ENCODE peak calls at places on chromosomes 6 and 20, in five cellular contexts. A is lower lobe of right lung; F is naive thymus-derived CD4-positive, alpha-beta T cell; B is testis; T is heart left ventricle. R is an unnamed sample.

GRCh38 chr6:87925373-87926060 is 122.1 kb upstream of the SPACA1 start:
- DNase-seq in A (no peak), F (no peak), B (no peak), T (no peak), R (no peak)

GRCh38 chr6:6436946-6437345 is 116.5 kb upstream of the F13A1 start:
- DNase-seq in A (no peak), F (no peak), B (no peak), T (no peak), R (no peak)

GRCh38 chr20:4811661-4812181 is 90.0 kb downstream of the PRND start:
- DNase-seq in A (peak; percentile 84), F (peak; percentile 87), B (peak; percentile 59), T (peak; percentile 65), R (peak; percentile 82)

GRCh38 chr6:5989141-5989723 is 17.5 kb downstream of the NRN1 start:
- DNase-seq in A (peak; percentile 77), F (no peak), B (no peak), T (no peak), R (no peak)

GRCh38 chr20:32582659-32583580 is 2.2 kb downstream of the NOL4L start:
- DNase-seq in A (no peak), F (no peak), B (peak; percentile 37), T (peak; percentile 30), R (no peak)

GRCh38 chr20:17868146-17868545 is 100.4 kb downstream of the SNX5 start:
- DNase-seq in A (no peak), F (no peak), B (no peak), T (no peak), R (no peak)

GRCh38 chr20:11564491-11564890 is 353.2 kb upstream of the BTBD3 start:
- DNase-seq in A (no peak), F (no peak), B (no peak), T (no peak), R (no peak)

GRCh38 chr6:107217248-107217647 is 101.9 kb upstream of the BEND3 start:
- DNase-seq in A (no peak), F (no peak), B (no peak), T (no peak), R (no peak)

GRCh38 chr6:35400901-35401311 is 51.2 kb upstream of the FANCE start:
- DNase-seq in A (no peak), F (no peak), B (no peak), T (no peak), R (no peak)

GRCh38 chr20:23697947-23698346 is 9.1 kb upstream of the CST4 start:
- DNase-seq in A (no peak), F (no peak), B (no peak), T (no peak), R (peak; percentile 32)

GRCh38 chr6:152368761-152369624 is 268.2 kb downstream of the SYNE1 start:
- DNase-seq in A (no peak), F (no peak), B (peak; percentile 75), T (peak; percentile 29), R (no peak)

GRCh38 chr20:34880095-34880680 is 3.8 kb downstream of the ACSS2 start:
- DNase-seq in A (no peak), F (no peak), B (no peak), T (no peak), R (no peak)

GRCh38 chr6:502761-503160 is 111.2 kb downstream of the IRF4 start:
- DNase-seq in A (no peak), F (no peak), B (no peak), T (no peak), R (no peak)

GRCh38 chr20:15594296-15594695 is 979.0 kb downstream of the KIF16B start:
- DNase-seq in A (no peak), F (no peak), B (no peak), T (no peak), R (no peak)

DNA sequence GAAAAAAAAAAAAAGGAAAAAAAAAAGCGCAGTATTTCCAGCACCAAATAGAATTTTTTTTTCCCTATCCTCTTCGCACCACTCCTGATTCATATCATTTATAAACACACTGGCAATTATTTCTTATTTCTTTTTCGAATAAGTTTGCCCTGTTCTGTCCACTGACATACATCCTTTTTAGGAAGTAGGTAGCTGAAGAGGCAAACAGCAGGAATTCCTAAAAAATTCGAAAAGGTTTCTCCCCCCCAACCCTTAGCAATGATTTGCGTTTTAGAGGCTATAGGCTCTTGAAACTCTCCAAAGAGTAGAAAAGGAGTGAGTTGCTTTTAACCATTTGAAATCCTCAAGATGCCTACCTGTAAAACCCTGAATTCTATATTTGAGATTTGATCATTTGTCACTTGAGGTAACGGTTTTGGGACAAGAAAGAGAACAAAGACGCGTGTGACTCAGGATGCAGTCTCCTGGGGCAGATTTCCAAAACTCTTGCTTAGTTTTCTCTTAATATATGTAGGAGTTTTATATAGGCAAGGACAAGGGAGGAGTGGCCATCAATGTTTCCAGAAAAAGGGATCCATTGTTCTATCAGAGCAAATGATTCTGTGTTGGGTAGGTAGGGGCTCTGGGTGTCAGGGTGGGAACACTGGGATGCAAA is 531 bp upstream of the CCN2 start:
- DNase-seq in A (no peak), F (no peak), B (no peak), T (no peak), R (no peak)
- H3K4me3 ChIP-seq in A (peak overlapping the region; percentile 61), F (no peak overlapping the region), B (peak overlapping the region; percentile 81), T (peak overlapping the region; percentile 88), R (no peak overlapping the region)

DNA sequence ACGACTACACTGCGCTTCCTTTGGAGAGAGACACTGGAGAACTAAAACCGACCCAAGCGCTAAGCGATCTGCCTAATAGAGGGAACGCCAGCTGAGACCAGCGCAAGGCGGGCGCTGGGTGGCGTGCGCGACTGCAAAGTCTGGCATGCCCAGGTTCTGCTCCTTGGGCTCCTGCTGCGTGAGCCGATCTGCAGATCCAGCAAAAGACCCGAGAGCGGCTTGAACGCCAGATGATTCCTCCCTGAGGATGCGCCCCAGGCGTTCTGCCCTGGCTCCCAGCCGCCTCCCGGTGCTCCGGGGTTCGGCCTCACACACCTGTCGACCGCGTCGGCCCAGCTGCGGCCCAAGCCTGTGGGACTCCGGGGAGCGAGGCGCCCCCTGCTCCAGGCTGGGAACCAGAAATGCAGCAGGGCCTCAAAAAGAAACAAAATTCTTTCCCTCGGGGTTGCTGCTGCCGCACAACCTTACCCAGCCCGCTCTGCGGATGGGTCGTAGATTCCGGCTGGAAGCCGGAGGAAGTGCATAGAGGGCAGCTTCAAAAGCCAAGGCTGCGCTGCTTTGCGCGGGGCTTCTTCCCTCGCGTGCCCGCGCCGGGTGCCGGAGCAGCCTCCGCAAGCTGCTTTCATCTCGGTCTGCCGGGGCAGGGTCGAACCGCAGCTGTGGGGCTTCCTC is 17.9 kb upstream of the PRDM13 start:
- DNase-seq in A (peak; percentile 85), F (peak; percentile 53), B (peak; percentile 77), T (peak; percentile 44), R (peak; percentile 63)
- H3K27me3 ChIP-seq in A (peaks cover 60% of the 10 kb centered on the region), F (peaks cover 19% of the 10 kb centered on the region), B (no peaks in the 10 kb centered on the region), T (peaks cover 65% of the 10 kb centered on the region), R (peaks cover 35% of the 10 kb centered on the region)

DNA sequence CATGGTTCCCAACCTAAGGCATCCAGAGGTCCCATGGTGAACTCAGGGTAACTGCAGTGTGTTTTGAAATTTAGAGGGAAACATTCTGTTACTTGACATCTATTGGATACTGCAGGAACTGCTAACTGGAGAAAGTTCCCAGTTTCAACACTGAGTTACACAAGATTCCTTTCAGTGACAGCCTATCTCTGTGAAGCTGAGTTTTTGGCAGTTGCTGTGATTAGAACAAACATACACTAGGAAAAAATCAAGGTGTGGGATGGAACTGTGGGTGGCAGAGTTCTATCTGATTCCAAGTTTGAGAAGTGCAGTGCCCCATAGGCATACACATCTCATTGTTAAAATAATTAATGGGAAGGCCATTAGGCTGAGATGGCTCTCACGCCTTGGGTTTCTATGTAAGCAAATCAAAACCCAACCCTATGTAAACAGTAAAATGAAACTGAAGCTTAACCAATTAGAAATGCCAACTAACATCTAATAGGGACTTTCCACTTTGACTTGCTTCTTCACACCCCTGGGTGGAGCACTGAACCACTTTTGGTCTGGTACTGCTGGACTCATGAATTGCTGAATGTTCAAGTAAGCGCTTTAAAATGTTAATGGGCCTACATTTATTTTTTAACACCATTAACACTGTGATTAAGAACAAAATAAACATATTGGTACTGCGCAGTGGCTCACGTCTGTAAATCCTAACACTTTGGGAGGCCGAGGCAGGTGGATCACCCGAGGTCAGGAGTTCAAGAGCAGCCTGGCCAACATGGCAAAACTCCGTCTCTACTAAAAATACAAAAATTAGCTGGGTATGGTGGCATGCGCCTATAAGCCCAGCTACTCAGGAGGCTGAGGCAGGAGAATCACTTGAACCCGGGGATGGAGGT is 55.2 kb upstream of the TBC1D7 start:
- DNase-seq in A (no peak), F (no peak), B (no peak), T (no peak), R (no peak)
- H3K9me3 ChIP-seq in A (no peaks in the 10 kb centered on the region), F (no peaks in the 10 kb centered on the region), B (no peaks in the 10 kb centered on the region), T (no peaks in the 10 kb centered on the region), R (no peaks in the 10 kb centered on the region)

GRCh38 chr6:33077908-33078307 is 2.1 kb downstream of the HLA-DPB1 start:
- DNase-seq in A (peak; percentile 64), F (no peak), B (no peak), T (no peak), R (no peak)
- H3K4me3 ChIP-seq in A (peak overlapping the region; percentile 68), F (peak overlapping the region; percentile 3), B (no peak overlapping the region), T (peak overlapping the region; percentile 18), R (no peak overlapping the region)

GRCh38 chr6:25670793-25671513 is 18.9 kb downstream of the SCGN start:
- DNase-seq in A (no peak), F (no peak), B (no peak), T (no peak), R (no peak)

GRCh38 chr6:25675172-25675571 is 23.2 kb downstream of the SCGN start:
- DNase-seq in A (no peak), F (no peak), B (peak; percentile 54), T (no peak), R (no peak)

GRCh38 chr6:25676775-25677174 is 24.8 kb downstream of the SCGN start:
- DNase-seq in A (no peak), F (no peak), B (no peak), T (no peak), R (no peak)

GRCh38 chr6:25670208-25670607 is 18.2 kb downstream of the SCGN start:
- DNase-seq in A (no peak), F (no peak), B (no peak), T (no peak), R (no peak)

DNA sequence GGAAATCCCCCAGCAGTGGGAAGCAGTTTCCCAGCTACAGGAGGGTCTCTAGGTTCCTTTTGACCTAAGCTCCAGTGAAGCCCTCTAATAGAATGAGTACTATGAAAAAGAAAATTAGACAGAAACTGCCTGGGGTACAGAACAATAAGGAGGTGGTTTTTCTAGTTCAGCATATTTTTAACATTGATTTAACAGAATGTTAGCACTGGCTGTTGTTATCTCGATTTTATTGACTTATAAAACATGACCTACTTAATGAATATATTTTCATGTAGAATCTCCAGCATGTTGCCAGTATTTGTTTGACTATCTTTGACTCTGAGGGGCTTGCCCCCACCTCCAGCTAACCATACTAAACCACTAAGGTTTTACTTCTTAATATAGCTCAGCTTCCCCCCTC is 19.6 kb downstream of the SCGN start:
- DNase-seq in A (no peak), F (no peak), B (no peak), T (no peak), R (no peak)
- H3K27me3 ChIP-seq in A (no peaks in the 10 kb centered on the region), F (no peaks in the 10 kb centered on the region), B (no peaks in the 10 kb centered on the region), T (no peaks in the 10 kb centered on the region), R (no peaks in the 10 kb centered on the region)

DNA sequence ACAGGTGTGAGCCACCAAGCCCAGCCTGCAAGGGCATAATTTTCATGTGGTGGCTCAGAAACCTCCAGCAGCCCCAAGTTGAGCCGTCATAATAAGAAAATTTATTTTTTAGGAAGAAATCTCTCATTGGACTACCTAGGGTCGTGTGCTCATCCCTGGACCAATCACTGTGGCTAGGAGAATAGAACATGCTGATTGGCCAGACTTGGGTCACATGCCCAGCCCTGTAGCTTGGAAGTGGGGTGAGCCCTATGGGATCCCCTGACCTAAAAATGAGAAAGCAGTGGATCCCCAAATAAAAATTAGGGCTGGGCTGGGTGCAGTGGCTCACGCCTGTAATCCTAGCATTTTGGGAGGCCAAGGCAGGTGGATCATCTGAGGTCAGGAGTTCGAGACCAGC is 155.3 kb downstream of the ZNF217 start:
- DNase-seq in A (no peak), F (no peak), B (no peak), T (no peak), R (no peak)
- H3K9me3 ChIP-seq in A (no peaks in the 10 kb centered on the region), F (no peaks in the 10 kb centered on the region), B (no peaks in the 10 kb centered on the region), T (no peaks in the 10 kb centered on the region), R (no peaks in the 10 kb centered on the region)